ENCODE peak calls at places on chromosomes 7 and 10, in nine cellular contexts. N is stimulated activated CD8-positive, alpha-beta memory T cell treated with anti-CD3 and anti-CD28 coated beads, Interleukin-12 subunit alpha, Interleukin-12 subunit beta, amount 100 ng/mL, for 1 hour; O is activated CD8-positive, alpha-beta T cell treated with anti-CD3 and anti-CD28 coated beads for 36 hours; G is cardiac muscle cell; T is left lung; H is brain microvascular endothelial cell; L is AG08396; M is effector memory CD8-positive, alpha-beta T cell; S is NCI-H524. Z is an unnamed sample.

GRCh38 chr10:69567920-69568319 is 5.3 kb downstream of the NEUROG3 start:
- DNase-seq in M (no peak), G (peak), H (peak), O (peak), L (peak), N (no peak), T (no peak), S (no peak), Z (peak)

GRCh38 chr7:17983238-17984088 is 43.2 kb upstream of the SNX13 start:
- DNase-seq in H (no peak), S (no peak), L (no peak), O (no peak), G (no peak), M (no peak), N (no peak), T (no peak), Z (no peak)

GRCh38 chr10:32418572-32418971 is 27.4 kb upstream of the CCDC7 start:
- DNase-seq in G (no peak), H (no peak), M (no peak), O (no peak), L (no peak), T (no peak), S (no peak), N (no peak), Z (no peak)

GRCh38 chr10:58241346-58241745 is 26.3 kb downstream of the IPMK start:
- DNase-seq in N (no peak), S (no peak), H (peak), O (no peak), M (no peak), G (no peak), T (no peak), L (peak), Z (no peak)

GRCh38 chr10:98374176-98374969 is 40.6 kb downstream of the PYROXD2 start:
- DNase-seq in T (no peak), M (no peak), G (no peak), H (peak), O (no peak), L (peak), S (no peak), N (no peak), Z (no peak)

GRCh38 chr7:112994666-112995065 is 92.0 kb downstream of the GPR85 start:
- DNase-seq in H (peak), L (no peak), S (no peak), N (no peak), O (no peak), M (no peak), G (no peak), T (no peak), Z (no peak)

GRCh38 chr7:135162382-135163001 is 8.0 kb downstream of the CYREN start:
- DNase-seq in G (no peak), T (no peak), N (no peak), L (no peak), H (no peak), O (no peak), S (no peak), M (no peak), Z (no peak)

GRCh38 chr10:114544045-114544659 is 113.9 kb downstream of the ABLIM1 start:
- DNase-seq in M (peak), N (peak), L (no peak), S (no peak), T (no peak), G (no peak), O (peak), H (no peak), Z (no peak)

GRCh38 chr7:131042269-131043160 is 285.2 kb upstream of the MKLN1 start:
- DNase-seq in M (no peak), N (no peak), L (no peak), T (no peak), S (peak), O (no peak), H (no peak), G (no peak), Z (no peak)

GRCh38 chr10:77111611-77112550 is 525.7 kb downstream of the KCNMA1 start:
- DNase-seq in N (no peak), H (peak), L (peak), G (peak), T (no peak), M (no peak), O (peak), S (peak), Z (peak)

GRCh38 chr10:23094786-23095403 is 484 bp upstream of the MSRB2 start:
- DNase-seq in G (no peak), L (no peak), S (no peak), N (no peak), O (no peak), H (no peak), T (no peak), M (peak), Z (no peak)

GRCh38 chr7:28579571-28579970 is 167.3 kb downstream of the CREB5 start:
- DNase-seq in N (no peak), M (no peak), T (no peak), S (no peak), L (no peak), O (no peak), H (peak), G (no peak), Z (no peak)

GRCh38 chr7:24283559-24283899 is 461 bp upstream of the NPY start:
- DNase-seq in S (no peak), M (no peak), G (no peak), H (no peak), O (no peak), N (no peak), T (no peak), L (no peak), Z (no peak)

GRCh38 chr7:36663481-36663880 is 60.8 kb downstream of the AOAH start:
- DNase-seq in L (no peak), O (no peak), S (no peak), G (no peak), N (no peak), T (no peak), H (no peak), M (no peak), Z (no peak)

GRCh38 chr7:31957090-31957720 is 113.0 kb downstream of the PDE1C start:
- DNase-seq in H (peak), T (no peak), O (no peak), N (no peak), L (no peak), M (no peak), G (no peak), S (no peak), Z (no peak)

GRCh38 chr7:121298831-121299239 is 30.0 kb upstream of the WNT16 start:
- DNase-seq in H (no peak), M (no peak), N (no peak), G (no peak), L (no peak), O (no peak), S (no peak), T (no peak), Z (no peak)

GRCh38 chr10:44716470-44716869 is 194.7 kb upstream of the TMEM72 start:
- DNase-seq in T (no peak), O (no peak), S (no peak), G (no peak), N (no peak), M (no peak), L (no peak), H (no peak), Z (no peak)

GRCh38 chr7:141551773-141552162 is 558 bp downstream of the AGK start:
- DNase-seq in O (no peak), T (no peak), N (no peak), S (no peak), L (no peak), M (no peak), G (no peak), H (no peak), Z (no peak)

GRCh38 chr10:80540136-80540535 is 2.4 kb downstream of the SH2D4B start:
- DNase-seq in M (no peak), S (no peak), N (no peak), O (no peak), T (no peak), H (no peak), L (no peak), G (no peak), Z (no peak)

GRCh38 chr7:46391215-46391614 is 470.1 kb upstream of the IGFBP3 start:
- DNase-seq in O (no peak), H (no peak), N (no peak), L (no peak), M (no peak), T (no peak), S (no peak), G (no peak), Z (no peak)

GRCh38 chr7:146655928-146656797 is 539.6 kb downstream of the CNTNAP2 start:
- DNase-seq in H (no peak), G (no peak), O (peak), S (no peak), N (no peak), L (no peak), M (no peak), T (no peak), Z (no peak)

GRCh38 chr7:867406-868188 is 8.8 kb upstream of the GET4 start:
- DNase-seq in O (no peak), T (no peak), S (no peak), H (peak), M (no peak), N (no peak), G (no peak), L (peak), Z (no peak)

GRCh38 chr7:75611557-75612178 is 119.5 kb downstream of the SPDYE5 start:
- DNase-seq in G (peak), M (no peak), N (no peak), S (no peak), T (peak), O (no peak), H (no peak), L (peak), Z (peak)

GRCh38 chr10:92125169-92125543 is 165.7 kb downstream of the CPEB3 start:
- DNase-seq in S (peak), M (no peak), L (no peak), G (no peak), O (no peak), T (no peak), N (no peak), H (no peak), Z (no peak)

GRCh38 chr7:73606801-73607691 is 17.3 kb downstream of the MLXIPL start:
- DNase-seq in L (peak), M (peak), T (no peak), N (peak), H (no peak), O (peak), G (peak), S (peak), Z (peak)

GRCh38 chr10:92076722-92077121 is 153.2 kb downstream of the BTAF1 start:
- DNase-seq in G (no peak), T (no peak), S (no peak), N (no peak), L (no peak), H (no peak), O (no peak), M (no peak), Z (no peak)

GRCh38 chr10:11757452-11757819 is 15.3 kb downstream of the ECHDC3 start:
- DNase-seq in O (no peak), T (peak), H (peak), L (peak), M (no peak), G (peak), N (no peak), S (peak), Z (no peak)

GRCh38 chr7:29987083-29987482 is 2.5 kb downstream of the SCRN1 start:
- DNase-seq in H (no peak), G (no peak), L (peak), S (no peak), N (no peak), O (no peak), T (no peak), M (no peak), Z (no peak)

GRCh38 chr7:132207782-132208181 is 368.5 kb downstream of the PLXNA4 start:
- DNase-seq in M (no peak), O (no peak), L (no peak), S (no peak), G (no peak), N (no peak), H (no peak), T (no peak), Z (no peak)

GRCh38 chr7:131690446-131690845 is 134.0 kb upstream of the PODXL start:
- DNase-seq in N (no peak), L (no peak), O (no peak), S (no peak), T (no peak), M (no peak), H (no peak), G (no peak), Z (no peak)

GRCh38 chr10:47257396-47258120 is 42.4 kb upstream of the GDF10 start:
- DNase-seq in M (no peak), G (no peak), S (no peak), N (no peak), L (peak), H (peak), T (no peak), O (no peak), Z (no peak)

GRCh38 chr10:32958992-32959703 is 1.1 kb upstream of the ITGB1 start:
- DNase-seq in M (no peak), L (no peak), T (no peak), S (no peak), H (no peak), O (peak), G (no peak), N (no peak), Z (no peak)